ENCODE peak calls at places on chromosome 12, in four cellular contexts. P is GM12878, T is K562, R is HCT116. F is an unnamed sample.

GRCh38 chr12:46160081-46160980 is 108.5 kb downstream of the SLC38A1 start:
- DNase-seq in P (no peak), T (no peak), R (no peak), F (no peak)

GRCh38 chr12:95898081-95898480 is 39.3 kb downstream of the SNRPF start:
- DNase-seq in P (no peak), T (no peak), R (no peak), F (no peak)

GRCh38 chr12:115135800-115136211 is 451.8 kb upstream of the TBX3 start:
- DNase-seq in P (no peak), T (no peak), R (no peak), F (no peak)

GRCh38 chr12:109732321-109733305 is 19.0 kb downstream of the FAM222A start:
- DNase-seq in P (no peak), T (no peak), R (no peak), F (no peak)

GRCh38 chr12:27515671-27516070 is 8.3 kb upstream of the PPFIBP1 start:
- DNase-seq in P (no peak), T (no peak), R (no peak), F (no peak)

GRCh38 chr12:57579011-57579410 is 12.0 kb upstream of the PIP4K2C start:
- DNase-seq in P (no peak), T (no peak), R (no peak), F (no peak)

GRCh38 chr12:106645074-106645421 is 62.2 kb downstream of the RFX4 start:
- DNase-seq in P (no peak), T (no peak), R (no peak), F (peak)

GRCh38 chr12:113891737-113892520 is 74.2 kb downstream of the RBM19 start:
- DNase-seq in P (no peak), T (no peak), R (peak), F (no peak)

GRCh38 chr12:25985296-25985992 is 27.0 kb downstream of the RASSF8 start:
- DNase-seq in P (no peak), T (no peak), R (no peak), F (no peak)

GRCh38 chr12:132218519-132218860 is 74.2 kb downstream of the NOC4L start:
- DNase-seq in P (no peak), T (no peak), R (no peak), F (no peak)

GRCh38 chr12:81086342-81086741 is 8.5 kb downstream of the ACSS3 start:
- DNase-seq in P (no peak), T (no peak), R (no peak), F (peak)

GRCh38 chr12:25197608-25198007 is 2.6 kb downstream of the ETFRF1 start:
- DNase-seq in P (no peak), T (no peak), R (no peak), F (no peak)

GRCh38 chr12:98446716-98447115 is 68.7 kb upstream of the TMPO start:
- DNase-seq in P (no peak), T (no peak), R (no peak), F (no peak)

GRCh38 chr12:32033411-32033810 is 73.2 kb upstream of the BICD1 start:
- DNase-seq in P (no peak), T (no peak), R (no peak), F (no peak)

GRCh38 chr12:32031109-32031508 is 71.9 kb downstream of the RESF1 start:
- DNase-seq in P (no peak), T (peak), R (no peak), F (no peak)

GRCh38 chr12:32030676-32031075 is 71.5 kb downstream of the RESF1 start:
- DNase-seq in P (no peak), T (no peak), R (no peak), F (no peak)

GRCh38 chr12:32034045-32034444 is 72.6 kb upstream of the BICD1 start:
- DNase-seq in P (no peak), T (peak), R (no peak), F (no peak)

GRCh38 chr12:32032205-32032810 is 73.1 kb downstream of the RESF1 start:
- DNase-seq in P (no peak), T (no peak), R (no peak), F (no peak)
- TF ChIP-seq SP1 in P (no peak), T (no peak), R (no peak), F (no peak)

GRCh38 chr12:40505327-40505726 is 186.9 kb upstream of the CNTN1 start:
- DNase-seq in P (no peak), T (no peak), R (no peak), F (no peak)

GRCh38 chr12:40502322-40502721 is 189.9 kb upstream of the CNTN1 start:
- DNase-seq in P (no peak), T (no peak), R (no peak), F (no peak)

DNA sequence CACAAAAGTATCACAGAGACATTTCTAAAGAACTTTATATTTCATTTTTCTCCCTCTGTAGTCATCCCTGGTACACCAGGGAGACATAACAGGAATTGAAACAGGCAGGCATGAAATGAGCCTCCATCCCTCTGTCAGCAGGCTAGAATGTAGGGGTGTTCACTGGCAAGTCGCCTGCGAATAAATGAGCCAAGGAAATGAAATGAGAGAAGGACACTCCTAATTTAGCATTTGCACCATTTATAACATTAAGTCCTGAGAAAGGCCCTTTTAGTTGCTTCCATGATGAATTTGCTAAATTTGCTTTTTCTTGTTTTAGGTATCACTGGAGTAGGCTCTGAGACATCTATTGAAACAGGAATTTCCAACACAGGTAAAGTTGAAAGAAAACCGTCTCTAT is 192.4 kb upstream of the CNTN1 start:
- DNase-seq in P (no peak), T (no peak), R (no peak), F (no peak)
- TF ChIP-seq SRF in P (no peak), T (no peak), R (no peak), F (no peak)

DNA sequence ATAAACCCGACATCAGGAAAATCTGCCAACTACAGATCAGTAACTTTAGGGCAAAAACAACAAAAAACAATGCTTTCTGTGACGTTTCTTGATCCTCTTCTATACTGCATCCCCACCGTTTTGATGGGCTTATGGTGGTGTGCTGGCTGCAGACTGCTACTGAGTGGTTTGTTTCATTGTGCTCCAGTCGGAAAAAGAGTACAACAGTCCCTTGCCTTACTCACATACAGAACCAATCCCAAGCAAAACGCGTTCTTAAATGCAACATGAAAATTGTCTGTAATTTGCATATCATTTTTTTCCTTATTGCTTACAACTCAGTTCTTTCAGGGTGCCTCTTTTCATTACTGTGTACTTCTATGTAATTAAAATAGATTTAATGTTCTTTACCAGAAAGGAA is 2.3 kb downstream of the ETV6 start:
- DNase-seq in P (no peak), T (no peak), R (no peak), F (no peak)
- TF ChIP-seq SP1 in P (no peak), T (no peak), R (no peak), F (no peak)

GRCh38 chr12:131211279-131211938 is 257.7 kb downstream of the ADGRD1 start:
- DNase-seq in P (no peak), T (peak), R (no peak), F (no peak)
- TF ChIP-seq SRF in P (no peak), T (no peak), R (no peak), F (no peak)

GRCh38 chr12:125336246-125336645 is 271.0 kb downstream of the AACS start:
- DNase-seq in P (no peak), T (no peak), R (no peak), F (no peak)
- TF ChIP-seq SP1 in P (no peak), T (no peak), R (no peak), F (no peak)

F was measured in HepG2.